ENCODE peak calls at places on chromosomes 2 and 18, in five cellular contexts. U is IMR-90, C is stomach, H is fibroblast of lung, E is small intestine. N is an unnamed sample.

GRCh38 chr2:177523781-177524180 is 131.2 kb downstream of the AGPS start:
- DNase-seq in U (no peak), C (no peak), H (no peak), E (no peak), N (no peak)

GRCh38 chr2:85539361-85540130 is 578 bp downstream of the MAT2A start:
- DNase-seq in U (peak), C (peak), H (peak), E (peak), N (peak)

GRCh38 chr2:237798236-237799059 is at the start of gene RBM44:
- DNase-seq in U (no peak), C (no peak), H (no peak), E (no peak), N (no peak)

GRCh38 chr2:179751184-179751809 is 110.1 kb downstream of the ZNF385B start:
- DNase-seq in U (peak), C (no peak), H (peak), E (peak), N (no peak)

GRCh38 chr2:187054501-187055319 is 205.7 kb upstream of the ZSWIM2 start:
- DNase-seq in U (no peak), C (no peak), H (no peak), E (no peak), N (no peak)

GRCh38 chr2:218898109-218898878 is 17.6 kb downstream of the WNT10A start:
- DNase-seq in U (peak), C (peak), H (peak), E (peak), N (peak)

GRCh38 chr2:73111300-73112025 is 1.3 kb downstream of the RAB11FIP5 start:
- DNase-seq in U (no peak), C (peak), H (peak), E (peak), N (no peak)

GRCh38 chr2:31381601-31382000 is 32.9 kb downstream of the XDH start:
- DNase-seq in U (no peak), C (no peak), H (no peak), E (no peak), N (no peak)

GRCh38 chr2:228644199-228644598 is 462.7 kb upstream of the SPHKAP start:
- DNase-seq in U (no peak), C (no peak), H (no peak), E (no peak), N (no peak)

GRCh38 chr2:47569658-47570398 is 166.9 kb downstream of the MSH2 start:
- DNase-seq in U (peak), C (no peak), H (no peak), E (no peak), N (no peak)

GRCh38 chr2:177265386-177265690 is 811 bp upstream of the NFE2L2 start:
- DNase-seq in U (peak), C (no peak), H (peak), E (no peak), N (no peak)

GRCh38 chr18:70598406-70598805 is 309.6 kb downstream of the SOCS6 start:
- DNase-seq in U (no peak), C (no peak), H (no peak), E (no peak), N (no peak)

GRCh38 chr2:69693472-69694450 is 48.2 kb upstream of the ANXA4 start:
- DNase-seq in U (no peak), C (no peak), H (no peak), E (peak), N (no peak)

GRCh38 chr2:39523308-39524044 is 86.4 kb upstream of the MAP4K3 start:
- DNase-seq in U (peak), C (no peak), H (peak), E (no peak), N (no peak)

GRCh38 chr2:74002515-74003391 is 18.0 kb downstream of the TET3 start:
- DNase-seq in U (peak), C (peak), H (peak), E (peak), N (peak)

GRCh38 chr2:11050565-11050964 is 104.7 kb upstream of the SLC66A3 start:
- DNase-seq in U (no peak), C (no peak), H (no peak), E (no peak), N (no peak)

GRCh38 chr2:113118263-113118657 is 9.1 kb upstream of the IL1RN start:
- DNase-seq in U (no peak), C (peak), H (no peak), E (peak), N (no peak)

GRCh38 chr2:113114996-113115395 is 12.4 kb upstream of the IL1RN start:
- DNase-seq in U (no peak), C (no peak), H (no peak), E (no peak), N (no peak)

GRCh38 chr2:113114224-113114945 is 13.0 kb upstream of the IL1RN start:
- DNase-seq in U (no peak), C (no peak), H (no peak), E (no peak), N (no peak)

GRCh38 chr2:113117594-113118262 is 9.7 kb upstream of the IL1RN start:
- DNase-seq in U (peak), C (peak), H (peak), E (peak), N (peak)

DNA sequence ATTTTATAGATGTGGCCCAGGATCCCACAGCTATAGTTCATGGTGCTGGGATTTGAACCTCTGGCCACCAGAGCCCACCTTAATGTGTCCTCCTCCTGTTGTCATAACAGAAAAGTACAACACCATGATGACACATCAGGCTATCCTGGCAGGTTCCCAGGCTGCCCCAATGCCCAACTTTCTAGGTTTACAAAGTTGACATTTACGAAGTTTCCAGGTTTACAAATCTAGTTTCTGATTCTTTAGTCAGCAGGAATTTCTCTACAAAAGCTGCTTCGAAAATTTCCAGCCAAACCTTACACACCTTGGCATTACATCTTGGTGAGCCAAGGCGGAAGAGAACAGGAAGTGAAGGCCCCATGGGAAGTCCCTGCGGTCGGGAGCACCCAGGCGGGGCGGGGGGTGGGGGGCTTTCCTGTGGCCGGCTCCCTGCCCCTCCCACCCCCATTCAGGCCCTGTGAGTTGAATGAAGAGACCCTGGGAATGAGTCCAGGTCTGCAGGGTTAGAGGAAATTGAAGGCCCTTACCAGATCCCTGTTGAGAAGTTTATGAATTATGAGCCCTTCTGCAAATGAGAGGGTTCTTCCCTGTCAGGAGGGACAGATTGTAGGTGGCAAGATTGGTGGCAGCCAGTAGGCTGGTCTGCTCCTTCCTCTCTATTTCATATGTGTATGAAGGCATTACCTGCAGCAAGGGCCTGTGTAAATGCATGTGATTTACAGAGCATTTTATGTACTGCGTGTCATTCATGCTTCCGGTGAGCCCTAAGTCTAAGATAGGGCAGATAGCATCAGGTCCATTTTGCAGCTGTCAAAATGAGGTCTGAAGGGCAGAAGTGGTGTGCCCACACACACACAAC is 11.1 kb upstream of the IL1RN start:
- DNase-seq in U (no peak), C (no peak), H (no peak), E (no peak), N (no peak)
- H3K27ac ChIP-seq in U (no peak), C (peak), H (no peak), E (no peak), N (no peak)

DNA sequence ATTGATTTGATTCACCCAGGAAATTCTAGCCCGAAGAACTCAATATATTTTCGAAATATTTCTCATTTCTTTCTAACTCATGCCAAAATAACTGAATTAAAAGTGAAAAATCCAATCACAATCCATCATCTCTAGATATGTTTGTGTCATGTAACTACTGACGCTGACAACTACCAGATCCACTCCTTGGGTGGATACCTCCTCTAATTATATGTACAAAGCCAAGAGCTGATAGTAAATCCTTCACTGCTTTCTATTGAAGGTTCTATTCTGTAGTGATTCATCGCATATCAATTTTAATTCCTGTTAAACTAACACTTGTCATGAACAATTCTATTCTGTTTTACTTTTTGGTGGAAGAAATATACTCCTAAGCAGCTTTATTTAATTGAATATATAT is 1056.6 kb upstream of the NXPH2 start:
- DNase-seq in U (no peak), C (no peak), H (no peak), E (no peak), N (no peak)
- H3K4me3 ChIP-seq in U (no peak), C (no peak), H (no peak), E (no peak), N (no peak)

DNA sequence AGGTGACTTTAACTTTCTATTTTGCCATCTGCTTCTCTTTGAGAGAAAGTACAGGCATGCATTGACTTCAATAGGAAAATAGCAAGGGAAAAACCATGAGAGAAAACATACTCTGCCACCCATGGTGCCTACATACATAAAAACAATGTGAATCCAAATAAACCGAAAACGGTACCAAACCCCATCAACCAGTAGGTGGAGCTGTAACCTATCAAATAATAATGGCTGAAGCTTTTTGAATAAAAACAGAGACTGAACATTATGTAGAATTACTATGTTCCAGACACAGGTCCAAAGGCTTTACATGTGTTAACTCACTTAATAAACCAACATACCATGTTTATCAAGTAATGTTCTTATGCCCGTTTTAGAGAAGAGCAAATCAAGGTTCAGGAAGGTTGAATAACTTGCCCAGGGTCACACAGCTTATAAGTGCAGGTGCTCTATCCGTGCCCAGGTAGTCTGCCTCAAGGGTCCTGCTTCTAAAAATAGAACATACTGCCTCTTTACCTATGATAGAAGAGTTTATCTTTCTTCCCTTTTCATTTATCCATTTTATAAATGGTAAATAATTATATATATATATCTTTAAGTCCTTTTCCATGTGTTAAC is 293.9 kb upstream of the SYT4 start:
- DNase-seq in U (peak), C (peak), H (peak), E (peak), N (no peak)
- H3K27ac ChIP-seq in U (no peak), C (no peak), H (no peak), E (no peak), N (no peak)

DNA sequence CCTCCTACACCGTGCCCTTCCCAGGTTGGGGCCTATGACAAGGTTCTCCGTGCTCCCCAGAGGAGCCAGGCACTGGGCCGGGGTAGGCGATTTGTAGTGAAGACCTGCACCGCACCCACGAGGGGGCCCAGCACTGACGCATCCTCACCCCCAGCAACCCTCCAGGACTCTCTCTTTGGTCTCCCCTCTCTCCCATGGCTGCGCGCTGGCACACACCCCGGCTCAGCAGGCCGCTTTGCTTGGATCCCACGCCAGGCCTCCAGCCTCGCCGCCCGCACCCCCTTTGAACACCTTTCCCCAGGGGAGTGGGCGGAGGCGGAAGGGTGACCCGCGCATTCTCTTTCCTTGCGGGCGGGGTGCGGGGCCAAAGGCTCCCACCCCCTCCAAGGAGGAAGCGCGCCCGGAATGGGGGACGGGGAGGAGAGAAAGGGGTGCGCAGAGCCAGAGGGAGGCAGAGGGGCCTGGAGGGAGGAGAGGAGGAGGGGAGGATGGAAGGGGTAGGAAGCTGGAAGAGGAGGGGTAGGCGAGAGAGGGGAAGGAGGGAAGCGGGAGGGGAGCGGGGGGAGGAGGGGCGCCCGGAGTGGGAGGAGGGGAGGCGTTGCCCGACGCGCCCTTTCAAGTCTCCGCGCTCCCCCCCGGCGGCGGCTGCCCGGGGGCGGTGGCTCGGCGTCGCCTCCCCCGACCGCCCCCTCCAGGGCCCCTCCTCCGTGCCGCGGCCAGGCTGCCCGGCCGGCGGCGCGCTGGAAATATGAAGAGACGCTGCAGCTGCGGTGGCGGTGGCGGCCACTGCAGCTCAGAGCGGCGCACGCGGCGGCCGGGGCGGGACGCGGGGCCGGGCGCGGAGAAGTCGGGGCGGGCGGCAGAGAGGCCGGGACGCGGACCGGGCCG is at the start of gene APCDD1:
- DNase-seq in U (no peak), C (peak), H (peak), E (no peak), N (peak)
- H3K4me3 ChIP-seq in U (peak), C (peak), H (peak), E (peak), N (peak)

GRCh38 chr2:197242719-197243118 is 67.9 kb downstream of the ANKRD44 start:
- DNase-seq in U (no peak), C (no peak), H (no peak), E (no peak), N (no peak)
- H3K27ac ChIP-seq in U (no peak), C (no peak), H (no peak), E (no peak), N (no peak)

GRCh38 chr2:241695676-241696075 is 6.2 kb upstream of the ING5 start:
- DNase-seq in U (no peak), C (no peak), H (no peak), E (no peak), N (no peak)
- H3K4me3 ChIP-seq in U (no peak), C (no peak), H (no peak), E (no peak), N (no peak)

GRCh38 chr18:8952174-8952573 is 150.3 kb upstream of the NDUFV2 start:
- DNase-seq in U (no peak), C (no peak), H (no peak), E (no peak), N (no peak)

GRCh38 chr18:8948471-8949149 is 153.9 kb upstream of the NDUFV2 start:
- DNase-seq in U (peak), C (no peak), H (peak), E (no peak), N (no peak)

GRCh38 chr18:8949206-8949605 is 153.3 kb upstream of the NDUFV2 start:
- DNase-seq in U (peak), C (no peak), H (no peak), E (no peak), N (no peak)

GRCh38 chr18:8951491-8951890 is 151.0 kb upstream of the NDUFV2 start:
- DNase-seq in U (no peak), C (no peak), H (no peak), E (peak), N (no peak)

DNA sequence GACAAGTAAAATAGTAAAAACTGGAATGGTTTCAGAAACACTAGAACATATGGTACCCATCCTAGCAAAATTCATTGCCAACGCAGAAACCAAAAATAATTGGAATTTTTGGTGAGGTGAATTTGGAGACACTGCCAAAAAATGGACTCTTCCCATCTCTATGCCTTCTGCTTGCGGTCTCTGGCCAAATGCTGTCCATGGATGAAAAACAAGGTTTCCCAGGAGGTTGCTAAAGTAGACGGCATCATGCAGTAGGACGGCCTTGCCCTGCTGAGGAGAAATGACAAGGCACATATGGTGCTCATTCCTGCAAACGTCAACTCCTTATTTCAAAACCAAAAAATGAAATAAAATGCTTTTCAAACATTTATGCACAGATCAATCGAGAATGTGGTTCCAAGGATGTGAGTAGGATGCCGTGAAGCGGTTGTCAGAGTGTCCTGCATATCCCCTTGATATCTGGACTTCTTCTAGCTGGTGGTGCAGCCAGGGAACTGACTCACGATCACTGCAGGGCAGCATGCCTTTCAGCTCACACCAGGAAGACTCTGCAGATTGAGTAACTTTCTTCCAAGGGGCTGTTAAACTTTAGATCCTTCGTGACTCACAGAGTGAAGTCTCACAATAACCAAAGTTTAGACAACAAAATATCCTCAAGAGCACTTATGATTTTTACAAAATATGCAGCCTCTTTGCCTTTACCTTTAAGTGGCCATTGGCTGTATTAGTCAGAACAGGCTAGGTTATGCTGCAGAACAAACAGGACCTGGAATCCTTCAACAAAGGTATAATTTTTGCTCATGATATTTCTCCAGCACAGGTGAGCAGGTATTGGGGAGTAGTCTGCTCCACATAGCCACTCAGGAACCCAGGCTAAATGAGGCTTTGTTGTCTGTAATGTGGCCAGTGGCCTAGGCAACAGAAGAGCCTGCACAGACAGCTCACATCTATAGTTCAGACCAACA is 149.4 kb upstream of the NDUFV2 start:
- DNase-seq in U (peak), C (no peak), H (peak), E (no peak), N (no peak)
- H3K27ac ChIP-seq in U (peak), C (no peak), H (peak), E (no peak), N (no peak)

GRCh38 chr2:48722391-48722790 is 33.1 kb downstream of the LHCGR start:
- DNase-seq in U (no peak), C (no peak), H (no peak), E (no peak), N (no peak)
- H3K4me3 ChIP-seq in U (no peak), C (no peak), H (no peak), E (no peak), N (no peak)